ENCODE peak calls at places on chromosomes 2 and 18, in ten cellular contexts. M, K, G, W, D, C, R, P, S and A are unnamed samples.

GRCh38 chr2:236633219-236633570 is 63.6 kb downstream of the ACKR3 start:
- DNase-seq in P (no peak), C (no peak), D (no peak), K (no peak), W (no peak), S (no peak), M (no peak), R (no peak), G (no peak), A (no peak)

GRCh38 chr2:119751706-119752105 is 8.0 kb upstream of the PTPN4 start:
- DNase-seq in R (no peak), C (no peak), G (no peak), M (no peak), D (no peak), K (no peak), S (no peak), P (no peak), W (no peak), A (no peak)

GRCh38 chr2:64698668-64699444 is 45.1 kb upstream of the SERTAD2 start:
- DNase-seq in M (no peak), S (no peak), R (no peak), W (no peak), P (no peak), K (no peak), D (no peak), G (peak; percentile 24), C (no peak), A (peak; percentile 94)

GRCh38 chr2:105934467-105934866 is 189.8 kb downstream of the NCK2 start:
- DNase-seq in G (no peak), W (no peak), D (no peak), C (peak; percentile 31), R (peak; percentile 29), P (peak; percentile 8), S (no peak), K (peak; percentile 8), M (no peak), A (no peak)

GRCh38 chr2:151097118-151097517 is 164.5 kb downstream of the RBM43 start:
- DNase-seq in W (no peak), S (no peak), M (no peak), C (no peak), P (no peak), K (no peak), R (no peak), D (no peak), G (no peak), A (no peak)

GRCh38 chr18:69383191-69383590 is 17.5 kb upstream of the DOK6 start:
- DNase-seq in P (no peak), C (no peak), G (no peak), S (no peak), D (no peak), M (no peak), R (no peak), K (no peak), W (no peak), A (peak; percentile 66)

GRCh38 chr2:16079637-16080036 is 139.3 kb downstream of the MYCN start:
- DNase-seq in K (no peak), R (no peak), G (no peak), C (no peak), S (no peak), W (no peak), M (no peak), P (no peak), D (no peak), A (no peak)

GRCh38 chr2:2656046-2656715 is 325.1 kb upstream of the MYT1L start:
- DNase-seq in D (no peak), K (no peak), S (no peak), R (no peak), M (no peak), G (no peak), C (no peak), P (no peak), W (no peak), A (no peak)

GRCh38 chr2:29769847-29770246 is 151.5 kb downstream of the ALK start:
- DNase-seq in R (no peak), S (no peak), C (no peak), W (no peak), K (no peak), P (no peak), G (no peak), M (no peak), D (no peak), A (no peak)

GRCh38 chr2:160334028-160334729 is 134.1 kb upstream of the ITGB6 start:
- DNase-seq in G (no peak), M (no peak), W (no peak), C (no peak), S (no peak), K (no peak), D (no peak), P (no peak), R (no peak), A (peak; percentile 91)

GRCh38 chr2:64679673-64680425 is 26.1 kb upstream of the SERTAD2 start:
- DNase-seq in D (no peak), R (no peak), S (no peak), G (no peak), K (no peak), M (no peak), W (no peak), C (no peak), P (no peak), A (no peak)

GRCh38 chr2:136175466-136175865 is 57.5 kb upstream of the CXCR4 start:
- DNase-seq in R (no peak), P (no peak), C (no peak), G (no peak), S (no peak), K (no peak), D (no peak), M (no peak), W (no peak), A (no peak)

GRCh38 chr2:27304488-27305240 is 3.6 kb downstream of the UCN start:
- DNase-seq in K (no peak), C (no peak), S (no peak), W (no peak), M (no peak), P (no peak), D (no peak), G (no peak), R (no peak), A (no peak)

GRCh38 chr2:19799881-19800780 is 101.7 kb downstream of the TTC32 start:
- DNase-seq in M (no peak), G (no peak), R (no peak), S (no peak), C (no peak), D (no peak), P (no peak), W (no peak), K (no peak), A (peak; percentile 3)

GRCh38 chr2:227248876-227249275 is 76.2 kb upstream of the MFF start:
- DNase-seq in D (no peak), C (no peak), W (no peak), P (no peak), M (no peak), S (no peak), K (no peak), R (no peak), G (no peak), A (no peak)

GRCh38 chr2:112916145-112916571 is 5.2 kb downstream of the IL37 start:
- DNase-seq in M (no peak), W (no peak), S (no peak), P (no peak), D (peak; percentile 20), K (no peak), R (no peak), G (no peak), C (no peak), A (no peak)